ENCODE peak calls at places on chromosomes 6 and 20, in ten cellular contexts. One of them, this sample, is unnamed.

GRCh38 chr6:143579703-143580102 is 68.2 kb upstream of the FUCA2 start:
- DNase-seq in hepatocyte: no peak
- DNase-seq in Karpas-422: no peak
- DNase-seq in GM23338: no peak
- DNase-seq in SK-N-SH: no peak
- DNase-seq in HCT116: no peak
- DNase-seq in PC-3: peak; percentile 88
- DNase-seq in GM23248: peak; percentile 96
- DNase-seq in MM.1S: no peak
- DNase-seq in PC-9: no peak
- DNase-seq in this sample: no peak

GRCh38 chr6:170031096-170031471 is 259.8 kb downstream of the DLL1 start:
- DNase-seq in hepatocyte: peak; percentile 53
- DNase-seq in Karpas-422: no peak
- DNase-seq in GM23338: no peak
- DNase-seq in SK-N-SH: no peak
- DNase-seq in HCT116: no peak
- DNase-seq in PC-3: peak; percentile 77
- DNase-seq in GM23248: peak; percentile 36
- DNase-seq in MM.1S: no peak
- DNase-seq in PC-9: no peak
- DNase-seq in this sample: no peak

GRCh38 chr6:52994031-52994788 is 874 bp downstream of the GSTA4 start:
- DNase-seq in hepatocyte: peak; percentile 45
- DNase-seq in Karpas-422: no peak
- DNase-seq in GM23338: peak; percentile 58
- DNase-seq in SK-N-SH: peak; percentile 38
- DNase-seq in HCT116: no peak
- DNase-seq in PC-3: peak; percentile 47
- DNase-seq in GM23248: peak; percentile 60
- DNase-seq in MM.1S: no peak
- DNase-seq in PC-9: no peak
- DNase-seq in this sample: no peak

GRCh38 chr6:13268914-13269532 is 59.3 kb downstream of the TBC1D7 start:
- DNase-seq in hepatocyte: peak; percentile 40
- DNase-seq in Karpas-422: no peak
- DNase-seq in GM23338: peak; percentile 57
- DNase-seq in SK-N-SH: no peak
- DNase-seq in HCT116: no peak
- DNase-seq in PC-3: peak; percentile 71
- DNase-seq in GM23248: peak; percentile 70
- DNase-seq in MM.1S: no peak
- DNase-seq in PC-9: peak; percentile 54
- DNase-seq in this sample: no peak

GRCh38 chr6:27668442-27669275 is 195.8 kb upstream of the ZNF184 start:
- DNase-seq in hepatocyte: peak; percentile 79
- DNase-seq in Karpas-422: peak; percentile 84
- DNase-seq in GM23338: peak; percentile 88
- DNase-seq in SK-N-SH: peak; percentile 44
- DNase-seq in HCT116: peak; percentile 80
- DNase-seq in PC-3: peak; percentile 93
- DNase-seq in GM23248: peak; percentile 74
- DNase-seq in MM.1S: peak; percentile 37
- DNase-seq in PC-9: peak; percentile 82
- DNase-seq in this sample: peak; percentile 30

GRCh38 chr6:43277643-43278523 is 20.2 kb upstream of the SLC22A7 start:
- DNase-seq in hepatocyte: peak; percentile 63
- DNase-seq in Karpas-422: no peak
- DNase-seq in GM23338: no peak
- DNase-seq in SK-N-SH: no peak
- DNase-seq in HCT116: no peak
- DNase-seq in PC-3: no peak
- DNase-seq in GM23248: no peak
- DNase-seq in MM.1S: no peak
- DNase-seq in PC-9: no peak
- DNase-seq in this sample: no peak

GRCh38 chr6:161033667-161034066 is 42.1 kb downstream of the MAP3K4 start:
- DNase-seq in hepatocyte: no peak
- DNase-seq in Karpas-422: no peak
- DNase-seq in GM23338: no peak
- DNase-seq in SK-N-SH: no peak
- DNase-seq in HCT116: no peak
- DNase-seq in PC-3: no peak
- DNase-seq in GM23248: peak; percentile 17
- DNase-seq in MM.1S: no peak
- DNase-seq in PC-9: no peak
- DNase-seq in this sample: no peak

GRCh38 chr6:26594730-26595632 is 1.8 kb upstream of the ABT1 start:
- DNase-seq in hepatocyte: peak; percentile 36
- DNase-seq in Karpas-422: no peak
- DNase-seq in GM23338: peak; percentile 82
- DNase-seq in SK-N-SH: peak; percentile 30
- DNase-seq in HCT116: peak; percentile 80
- DNase-seq in PC-3: peak; percentile 17
- DNase-seq in GM23248: peak; percentile 66
- DNase-seq in MM.1S: no peak
- DNase-seq in PC-9: peak; percentile 47
- DNase-seq in this sample: no peak

GRCh38 chr6:26322645-26323482 is 42.1 kb upstream of the BTN3A2 start:
- DNase-seq in hepatocyte: peak; percentile 86
- DNase-seq in Karpas-422: peak; percentile 91
- DNase-seq in GM23338: peak; percentile 90
- DNase-seq in SK-N-SH: peak; percentile 48
- DNase-seq in HCT116: peak; percentile 82
- DNase-seq in PC-3: peak; percentile 96
- DNase-seq in GM23248: peak; percentile 86
- DNase-seq in MM.1S: peak; percentile 77
- DNase-seq in PC-9: peak; percentile 77
- DNase-seq in this sample: peak; percentile 74

GRCh38 chr20:38132910-38133501 is 32.1 kb downstream of the TGM2 start:
- DNase-seq in hepatocyte: no peak
- DNase-seq in Karpas-422: no peak
- DNase-seq in GM23338: no peak
- DNase-seq in SK-N-SH: peak; percentile 21
- DNase-seq in HCT116: no peak
- DNase-seq in PC-3: no peak
- DNase-seq in GM23248: no peak
- DNase-seq in MM.1S: no peak
- DNase-seq in PC-9: no peak
- DNase-seq in this sample: no peak

GRCh38 chr6:154758125-154758524 is 24.9 kb downstream of the SCAF8 start:
- DNase-seq in hepatocyte: no peak
- DNase-seq in Karpas-422: no peak
- DNase-seq in GM23338: no peak
- DNase-seq in SK-N-SH: no peak
- DNase-seq in HCT116: no peak
- DNase-seq in PC-3: no peak
- DNase-seq in GM23248: no peak
- DNase-seq in MM.1S: no peak
- DNase-seq in PC-9: no peak
- DNase-seq in this sample: no peak

GRCh38 chr20:19661717-19662637 is 96.1 kb upstream of the RIN2 start:
- DNase-seq in hepatocyte: peak; percentile 84
- DNase-seq in Karpas-422: peak; percentile 88
- DNase-seq in GM23338: peak; percentile 83
- DNase-seq in SK-N-SH: peak; percentile 65
- DNase-seq in HCT116: peak; percentile 56
- DNase-seq in PC-3: peak; percentile 91
- DNase-seq in GM23248: peak; percentile 81
- DNase-seq in MM.1S: peak; percentile 68
- DNase-seq in PC-9: peak; percentile 49
- DNase-seq in this sample: peak; percentile 63

GRCh38 chr20:3209946-3210317 is 634 bp downstream of the ITPA start:
- DNase-seq in hepatocyte: no peak
- DNase-seq in Karpas-422: no peak
- DNase-seq in GM23338: no peak
- DNase-seq in SK-N-SH: no peak
- DNase-seq in HCT116: no peak
- DNase-seq in PC-3: no peak
- DNase-seq in GM23248: peak; percentile 69
- DNase-seq in MM.1S: no peak
- DNase-seq in PC-9: no peak
- DNase-seq in this sample: peak; percentile 16

GRCh38 chr6:37357860-37358259 is 4.1 kb downstream of the RNF8 start:
- DNase-seq in hepatocyte: no peak
- DNase-seq in Karpas-422: no peak
- DNase-seq in GM23338: no peak
- DNase-seq in SK-N-SH: no peak
- DNase-seq in HCT116: no peak
- DNase-seq in PC-3: no peak
- DNase-seq in GM23248: no peak
- DNase-seq in MM.1S: no peak
- DNase-seq in PC-9: no peak
- DNase-seq in this sample: no peak
- H3K9me2 ChIP-seq in hepatocyte: no peaks in the 10 kb centered on the region
- H3K9me2 ChIP-seq in Karpas-422: no peaks in the 10 kb centered on the region
- H3K9me2 ChIP-seq in GM23338: no peaks in the 10 kb centered on the region
- H3K9me2 ChIP-seq in SK-N-SH: no peaks in the 10 kb centered on the region
- H3K9me2 ChIP-seq in HCT116: no peaks in the 10 kb centered on the region
- H3K9me2 ChIP-seq in PC-3: no peaks in the 10 kb centered on the region
- H3K9me2 ChIP-seq in GM23248: no peaks in the 10 kb centered on the region
- H3K9me2 ChIP-seq in MM.1S: no peaks in the 10 kb centered on the region
- H3K9me2 ChIP-seq in PC-9: no peaks in the 10 kb centered on the region
- H3K9me2 ChIP-seq in this sample: no peaks in the 10 kb centered on the region

DNA sequence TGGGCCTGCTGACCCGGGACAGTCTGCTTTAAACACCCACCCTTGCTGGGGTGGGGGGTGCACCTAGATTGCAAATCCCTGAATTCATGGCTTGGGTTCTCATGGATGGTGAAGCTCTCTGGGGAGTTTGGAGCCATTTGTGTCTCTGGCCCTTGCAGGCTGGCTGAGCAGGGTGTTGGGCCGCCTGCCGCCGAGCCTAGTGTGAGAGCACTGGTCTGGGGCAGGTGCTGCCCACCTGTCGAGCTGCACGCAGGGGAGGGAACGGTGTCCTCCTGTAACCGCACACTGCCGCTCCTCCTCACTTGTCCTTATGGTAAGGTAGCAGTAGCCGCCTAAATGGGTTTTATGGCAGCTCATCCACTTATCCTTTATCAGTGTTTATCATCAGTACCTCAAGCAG is 143.9 kb downstream of the DTNBP1 start:
- DNase-seq in hepatocyte: no peak
- DNase-seq in Karpas-422: no peak
- DNase-seq in GM23338: no peak
- DNase-seq in SK-N-SH: no peak
- DNase-seq in HCT116: no peak
- DNase-seq in PC-3: no peak
- DNase-seq in GM23248: no peak
- DNase-seq in MM.1S: no peak
- DNase-seq in PC-9: no peak
- DNase-seq in this sample: no peak
- H4K20me1 ChIP-seq in hepatocyte: no peaks in the 10 kb centered on the region
- H4K20me1 ChIP-seq in Karpas-422: no peaks in the 10 kb centered on the region
- H4K20me1 ChIP-seq in GM23338: peaks cover 53% of the 10 kb centered on the region
- H4K20me1 ChIP-seq in SK-N-SH: no peaks in the 10 kb centered on the region
- H4K20me1 ChIP-seq in HCT116: no peaks in the 10 kb centered on the region
- H4K20me1 ChIP-seq in PC-3: no peaks in the 10 kb centered on the region
- H4K20me1 ChIP-seq in GM23248: no peaks in the 10 kb centered on the region
- H4K20me1 ChIP-seq in MM.1S: no peaks in the 10 kb centered on the region
- H4K20me1 ChIP-seq in PC-9: no peaks in the 10 kb centered on the region
- H4K20me1 ChIP-seq in this sample: no peaks in the 10 kb centered on the region

DNA sequence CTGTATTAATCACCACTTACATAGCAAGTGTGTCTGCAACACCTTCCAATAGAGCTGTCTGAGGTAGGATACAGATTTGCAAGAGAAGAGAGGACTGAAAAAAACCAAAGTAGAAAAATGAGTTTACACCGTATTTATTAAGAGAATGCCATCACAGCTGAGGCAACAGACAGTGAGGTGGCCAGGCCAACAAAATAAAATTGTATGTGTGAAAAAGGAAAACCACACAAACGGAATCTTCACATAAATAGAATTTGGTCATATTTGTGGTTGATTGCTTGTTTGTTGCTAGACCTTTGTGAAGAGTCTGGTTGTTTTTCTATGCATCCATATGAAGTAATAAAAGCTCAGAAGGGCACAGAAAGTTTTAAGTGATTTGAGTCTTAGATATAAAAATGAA is 157.8 kb upstream of the TSHZ2 start:
- DNase-seq in hepatocyte: no peak
- DNase-seq in Karpas-422: no peak
- DNase-seq in GM23338: no peak
- DNase-seq in SK-N-SH: no peak
- DNase-seq in HCT116: no peak
- DNase-seq in PC-3: no peak
- DNase-seq in GM23248: no peak
- DNase-seq in MM.1S: peak; percentile 59
- DNase-seq in PC-9: no peak
- DNase-seq in this sample: no peak
- H3K79me2 ChIP-seq in hepatocyte: no peaks in the 10 kb centered on the region
- H3K79me2 ChIP-seq in Karpas-422: no peaks in the 10 kb centered on the region
- H3K79me2 ChIP-seq in GM23338: no peaks in the 10 kb centered on the region
- H3K79me2 ChIP-seq in SK-N-SH: no peaks in the 10 kb centered on the region
- H3K79me2 ChIP-seq in HCT116: no peaks in the 10 kb centered on the region
- H3K79me2 ChIP-seq in PC-3: no peaks in the 10 kb centered on the region
- H3K79me2 ChIP-seq in GM23248: no peaks in the 10 kb centered on the region
- H3K79me2 ChIP-seq in MM.1S: no peaks in the 10 kb centered on the region
- H3K79me2 ChIP-seq in PC-9: no peaks in the 10 kb centered on the region
- H3K79me2 ChIP-seq in this sample: no peaks in the 10 kb centered on the region

GRCh38 chr6:51260003-51260402 is 441.3 kb downstream of the TFAP2B start:
- DNase-seq in hepatocyte: no peak
- DNase-seq in Karpas-422: no peak
- DNase-seq in GM23338: peak; percentile 27
- DNase-seq in SK-N-SH: no peak
- DNase-seq in HCT116: no peak
- DNase-seq in PC-3: no peak
- DNase-seq in GM23248: no peak
- DNase-seq in MM.1S: no peak
- DNase-seq in PC-9: no peak
- DNase-seq in this sample: no peak
- H3K9me2 ChIP-seq in hepatocyte: no peaks in the 10 kb centered on the region
- H3K9me2 ChIP-seq in Karpas-422: peaks cover 2% of the 10 kb centered on the region
- H3K9me2 ChIP-seq in GM23338: no peaks in the 10 kb centered on the region
- H3K9me2 ChIP-seq in SK-N-SH: no peaks in the 10 kb centered on the region
- H3K9me2 ChIP-seq in HCT116: no peaks in the 10 kb centered on the region
- H3K9me2 ChIP-seq in PC-3: no peaks in the 10 kb centered on the region
- H3K9me2 ChIP-seq in GM23248: no peaks in the 10 kb centered on the region
- H3K9me2 ChIP-seq in MM.1S: no peaks in the 10 kb centered on the region
- H3K9me2 ChIP-seq in PC-9: no peaks in the 10 kb centered on the region
- H3K9me2 ChIP-seq in this sample: no peaks in the 10 kb centered on the region

This sample was measured in OCI-LY7.